ENCODE peak calls at places on chromosome 1, in nine cellular contexts. P, C, M, O, H, V, L, I and Z are unnamed samples.
A peak's percentile ranks its signal among the peaks of the same experiment; 100 is the strongest.

GRCh38 chr1:158398818-158399502 is at the start of gene OR10T2:
- DNase-seq in P (no peak), C (no peak), M (no peak), O (no peak), H (no peak), V (no peak), L (no peak), I (no peak), Z (no peak)

GRCh38 chr1:154404984-154405761 is at the start of gene IL6R:
- DNase-seq in P (peak; percentile 81), C (peak; percentile 95), M (peak; percentile 89), O (peak; percentile 98), H (peak; percentile 96), V (peak; percentile 96), L (peak; percentile 69), I (peak; percentile 92), Z (peak; percentile 91)

GRCh38 chr1:6245869-6246496 is 2.0 kb downstream of the HES3 start:
- DNase-seq in P (peak; percentile 58), C (no peak), M (peak; percentile 68), O (peak; percentile 57), H (no peak), V (no peak), L (no peak), I (no peak), Z (no peak)

GRCh38 chr1:19003371-19004290 is 47.2 kb upstream of the IFFO2 start:
- DNase-seq in P (no peak), C (no peak), M (no peak), O (no peak), H (no peak), V (no peak), L (no peak), I (no peak), Z (no peak)

GRCh38 chr1:177425241-177425640 is 254.5 kb downstream of the BRINP2 start:
- DNase-seq in P (no peak), C (no peak), M (no peak), O (no peak), H (no peak), V (no peak), L (no peak), I (no peak), Z (no peak)

GRCh38 chr1:234065794-234066447 is 161.4 kb downstream of the SLC35F3 start:
- DNase-seq in P (peak; percentile 71), C (peak; percentile 79), M (peak; percentile 93), O (peak; percentile 75), H (peak; percentile 69), V (peak; percentile 46), L (peak; percentile 29), I (peak; percentile 46), Z (peak; percentile 45)

GRCh38 chr1:39204441-39205081 is at the start of gene MACF1:
- DNase-seq in P (no peak), C (peak; percentile 50), M (peak; percentile 58), O (peak; percentile 73), H (peak; percentile 71), V (peak; percentile 90), L (peak; percentile 17), I (peak; percentile 61), Z (peak; percentile 84)

GRCh38 chr1:86704972-86705632 is 726 bp downstream of the SH3GLB1 start:
- DNase-seq in P (peak; percentile 46), C (no peak), M (peak; percentile 66), O (peak; percentile 79), H (peak; percentile 67), V (peak; percentile 43), L (peak; percentile 29), I (peak; percentile 31), Z (peak; percentile 65)

GRCh38 chr1:3945222-3945621 is 45.1 kb upstream of the C1orf174 start:
- DNase-seq in P (no peak), C (no peak), M (no peak), O (no peak), H (no peak), V (no peak), L (no peak), I (no peak), Z (no peak)

GRCh38 chr1:58964880-58965279 is 181.0 kb upstream of the JUN start:
- DNase-seq in P (peak; percentile 37), C (no peak), M (no peak), O (peak; percentile 75), H (peak; percentile 62), V (no peak), L (no peak), I (no peak), Z (no peak)

GRCh38 chr1:165580931-165581871 is 37.4 kb downstream of the LRRC52 start:
- DNase-seq in P (no peak), C (no peak), M (no peak), O (no peak), H (no peak), V (no peak), L (no peak), I (no peak), Z (no peak)

GRCh38 chr1:88061830-88062177 is 622.3 kb upstream of the PKN2 start:
- DNase-seq in P (no peak), C (no peak), M (no peak), O (no peak), H (no peak), V (no peak), L (no peak), I (no peak), Z (no peak)

GRCh38 chr1:100950776-100951175 is 54.9 kb downstream of the SLC30A7 start:
- DNase-seq in P (no peak), C (no peak), M (no peak), O (no peak), H (no peak), V (no peak), L (no peak), I (no peak), Z (no peak)

GRCh38 chr1:25356848-25357247 is 18.7 kb downstream of the TMEM50A start:
- DNase-seq in P (no peak), C (no peak), M (no peak), O (no peak), H (no peak), V (no peak), L (no peak), I (no peak), Z (no peak)
- H3K36me3 ChIP-seq in P (no peaks in the 10 kb centered on the region), C (no peaks in the 10 kb centered on the region), M (no peaks in the 10 kb centered on the region), O (peaks cover 3% of the 10 kb centered on the region), H (peaks cover 94% of the 10 kb centered on the region), V (no peaks in the 10 kb centered on the region), L (peaks cover 69% of the 10 kb centered on the region), I (peaks cover 3% of the 10 kb centered on the region), Z (peaks cover 96% of the 10 kb centered on the region)

GRCh38 chr1:11256299-11256698 is 6.1 kb downstream of the MTOR start:
- DNase-seq in P (no peak), C (no peak), M (no peak), O (no peak), H (no peak), V (no peak), L (no peak), I (no peak), Z (no peak)
- H3K36me3 ChIP-seq in P (no peaks in the 10 kb centered on the region), C (no peaks in the 10 kb centered on the region), M (peaks cover 14% of the 10 kb centered on the region), O (peaks cover 17% of the 10 kb centered on the region), H (peaks cover 81% of the 10 kb centered on the region), V (no peaks in the 10 kb centered on the region), L (peaks cover 69% of the 10 kb centered on the region), I (peaks cover 22% of the 10 kb centered on the region), Z (peaks cover 84% of the 10 kb centered on the region)

GRCh38 chr1:243216741-243217140 is 38.3 kb downstream of the CEP170 start:
- DNase-seq in P (no peak), C (no peak), M (no peak), O (no peak), H (no peak), V (no peak), L (no peak), I (no peak), Z (no peak)
- H3K36me3 ChIP-seq in P (no peaks in the 10 kb centered on the region), C (no peaks in the 10 kb centered on the region), M (no peaks in the 10 kb centered on the region), O (peaks cover 2% of the 10 kb centered on the region), H (peaks cover 37% of the 10 kb centered on the region), V (no peaks in the 10 kb centered on the region), L (peaks cover 10% of the 10 kb centered on the region), I (no peaks in the 10 kb centered on the region), Z (peaks cover 54% of the 10 kb centered on the region)

DNA sequence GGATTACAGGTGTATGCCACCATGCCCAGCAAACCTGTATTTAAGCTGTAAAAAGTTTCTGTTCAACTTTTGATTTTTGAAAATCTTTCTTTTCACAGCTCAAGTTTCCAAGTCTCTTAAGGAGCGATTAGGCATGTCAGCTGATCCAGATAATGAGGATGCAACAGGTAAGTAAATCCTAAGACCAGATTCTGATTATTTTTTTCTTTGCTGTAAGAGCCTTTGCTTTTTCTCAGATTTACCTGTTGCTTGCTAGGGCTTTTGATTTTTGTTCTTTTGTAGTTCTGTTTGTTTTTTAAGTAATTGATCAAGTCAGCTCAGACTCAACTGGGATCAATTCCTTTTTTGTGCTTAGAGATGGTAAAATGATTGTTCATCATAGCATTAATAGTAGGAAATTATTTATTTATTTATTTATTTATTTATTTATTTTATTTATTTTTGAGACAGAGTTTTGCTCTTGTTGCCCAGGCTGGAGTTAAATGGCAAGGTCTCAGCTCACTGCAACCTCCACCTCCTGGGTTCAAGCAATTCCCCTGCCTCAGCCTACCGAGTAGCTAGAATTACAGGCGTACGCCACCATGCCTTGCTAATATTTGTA is 21.1 kb upstream of the SNRPE start:
- DNase-seq in P (no peak), C (no peak), M (no peak), O (no peak), H (no peak), V (no peak), L (no peak), I (no peak), Z (no peak)
- H3K36me3 ChIP-seq in P (peaks cover 1% of the 10 kb centered on the region), C (peaks cover 4% of the 10 kb centered on the region), M (peaks cover 14% of the 10 kb centered on the region), O (peaks cover 6% of the 10 kb centered on the region), H (peaks cover 98% of the 10 kb centered on the region), V (peaks cover 3% of the 10 kb centered on the region), L (peaks cover 59% of the 10 kb centered on the region), I (no peaks in the 10 kb centered on the region), Z (peaks cover 100% of the 10 kb centered on the region)

GRCh38 chr1:31458287-31458896 is 45.4 kb downstream of the SERINC2 start:
- DNase-seq in P (no peak), C (no peak), M (no peak), O (no peak), H (no peak), V (no peak), L (no peak), I (no peak), Z (no peak)

GRCh38 chr1:31453384-31454079 is 40.5 kb downstream of the SERINC2 start:
- DNase-seq in P (no peak), C (no peak), M (no peak), O (no peak), H (no peak), V (no peak), L (no peak), I (no peak), Z (no peak)
- H3K36me3 ChIP-seq in P (no peaks in the 10 kb centered on the region), C (no peaks in the 10 kb centered on the region), M (no peaks in the 10 kb centered on the region), O (no peaks in the 10 kb centered on the region), H (no peaks in the 10 kb centered on the region), V (no peaks in the 10 kb centered on the region), L (no peaks in the 10 kb centered on the region), I (no peaks in the 10 kb centered on the region), Z (no peaks in the 10 kb centered on the region)

GRCh38 chr1:201004732-201005131 is 18.8 kb downstream of the KIF21B start:
- DNase-seq in P (no peak), C (no peak), M (no peak), O (no peak), H (no peak), V (no peak), L (no peak), I (no peak), Z (no peak)
- H3K36me3 ChIP-seq in P (no peaks in the 10 kb centered on the region), C (no peaks in the 10 kb centered on the region), M (no peaks in the 10 kb centered on the region), O (no peaks in the 10 kb centered on the region), H (peaks cover 62% of the 10 kb centered on the region), V (no peaks in the 10 kb centered on the region), L (peaks cover 71% of the 10 kb centered on the region), I (no peaks in the 10 kb centered on the region), Z (no peaks in the 10 kb centered on the region)